ENCODE peak calls at places on chromosome 5, in seven cellular contexts. P is CD4-positive, alpha-beta T cell; G is right atrium auricular region; M is astrocyte; H is pancreas; C is uterus; R is left ventricle myocardium inferior. J is an unnamed sample. For H3K9me3, the result is how much of the 10 kb centered on the place peaks cover.

GRCh38 chr5:145834554-145834916 is 607 bp downstream of the PRELID2 start:
- DNase-seq in C (no peak), R (no peak), G (no peak), H (peak), M (no peak), P (no peak), J (no peak)

GRCh38 chr5:111984044-111984443 is 227.1 kb upstream of the NREP start:
- DNase-seq in M (peak), R (no peak), G (no peak), C (no peak), H (no peak), P (no peak), J (no peak)

GRCh38 chr5:66967102-66967501 is 229.5 kb downstream of the CD180 start:
- DNase-seq in R (no peak), H (no peak), C (no peak), P (no peak), G (no peak), M (peak), J (no peak)

GRCh38 chr5:150615141-150615699 is 25.2 kb upstream of the SYNPO start:
- DNase-seq in C (peak), P (no peak), M (peak), G (no peak), H (peak), R (peak), J (no peak)

GRCh38 chr5:154813736-154814135 is 36.7 kb downstream of the FAXDC2 start:
- DNase-seq in M (no peak), P (no peak), C (no peak), G (no peak), H (no peak), R (no peak), J (no peak)

GRCh38 chr5:146816775-146817387 is 61.7 kb downstream of the PPP2R2B start:
- DNase-seq in M (no peak), C (no peak), H (no peak), R (no peak), P (no peak), G (no peak), J (no peak)

GRCh38 chr5:66442951-66443445 is 153.2 kb upstream of the MAST4 start:
- DNase-seq in G (no peak), M (peak), R (no peak), P (no peak), C (peak), H (no peak), J (no peak)

GRCh38 chr5:84383816-84384603 is 670 bp downstream of the EDIL3 start:
- DNase-seq in G (no peak), H (peak), R (no peak), M (peak), C (peak), P (no peak), J (no peak)

GRCh38 chr5:21680196-21680595 is 1172.9 kb downstream of the CDH12 start:
- DNase-seq in P (no peak), G (no peak), C (no peak), R (no peak), M (peak), H (no peak), J (no peak)

GRCh38 chr5:125685771-125686170 is 737.4 kb upstream of the GRAMD2B start:
- DNase-seq in P (no peak), M (peak), H (no peak), C (no peak), R (no peak), G (no peak), J (no peak)

GRCh38 chr5:39494099-39494498 is 69.3 kb upstream of the DAB2 start:
- DNase-seq in H (no peak), M (no peak), G (no peak), P (no peak), R (no peak), C (no peak), J (no peak)

GRCh38 chr5:88829053-88829452 is 53.9 kb downstream of the MEF2C start:
- DNase-seq in H (no peak), P (no peak), C (no peak), G (no peak), R (no peak), M (no peak), J (peak)

GRCh38 chr5:35089688-35090314 is 42.1 kb upstream of the AGXT2 start:
- DNase-seq in M (peak), R (no peak), H (no peak), P (peak), C (peak), G (no peak), J (no peak)

GRCh38 chr5:135377751-135378680 is 21.0 kb downstream of the MACROH2A1 start:
- DNase-seq in H (no peak), C (no peak), M (no peak), R (no peak), G (no peak), P (no peak), J (peak)

GRCh38 chr5:170627271-170627670 is 123.5 kb downstream of the KCNIP1 start:
- DNase-seq in M (no peak), G (no peak), H (no peak), R (no peak), P (no peak), C (no peak), J (peak)

GRCh38 chr5:57662991-57663390 is 180.4 kb upstream of the ACTBL2 start:
- DNase-seq in C (no peak), R (no peak), G (no peak), H (no peak), M (peak), P (no peak), J (no peak)

GRCh38 chr5:160181965-160182622 is 47.2 kb upstream of the FABP6 start:
- DNase-seq in H (no peak), M (no peak), P (no peak), R (no peak), G (no peak), C (no peak), J (no peak)

GRCh38 chr5:33994845-33995244 is 10.4 kb upstream of the SLC45A2 start:
- DNase-seq in R (no peak), G (no peak), C (no peak), H (no peak), M (peak), P (no peak), J (no peak)

GRCh38 chr5:31078931-31079330 is 114.6 kb upstream of the CDH6 start:
- DNase-seq in C (no peak), P (no peak), M (no peak), H (no peak), R (no peak), G (no peak), J (no peak)

DNA sequence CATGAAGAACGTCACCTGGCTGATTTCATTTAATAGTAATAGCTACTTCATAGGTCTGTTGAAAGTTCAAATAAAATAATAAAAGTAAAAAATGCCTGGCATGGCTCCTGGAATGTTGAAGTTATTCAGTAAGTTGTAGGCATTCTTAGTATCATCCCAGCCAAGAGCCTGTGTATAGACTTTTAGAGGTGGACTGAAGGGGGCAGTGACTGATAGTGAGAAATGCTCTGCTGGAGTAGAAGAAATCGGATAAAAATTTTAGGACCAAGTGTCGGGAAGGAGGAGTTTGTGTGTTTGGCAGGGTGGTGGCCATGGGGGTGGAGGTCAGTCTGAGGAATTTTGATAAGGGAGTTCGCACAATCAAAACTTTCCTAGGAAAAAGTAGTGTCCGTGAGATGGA is 3.6 kb downstream of the ZFP2 start:
- DNase-seq in R (no peak), M (no peak), C (no peak), H (no peak), G (no peak), P (no peak), J (no peak)
- H3K9me3 ChIP-seq in R (under half), M (under half), C (under half), H (under half), G (under half), P (under half), J (under half)

GRCh38 chr5:133487093-133487492 is 125.2 kb downstream of the FSTL4 start:
- DNase-seq in R (no peak), C (no peak), G (no peak), H (no peak), M (no peak), P (no peak), J (no peak)

GRCh38 chr5:133485468-133485867 is 126.9 kb downstream of the FSTL4 start:
- DNase-seq in P (no peak), R (no peak), H (no peak), C (no peak), M (no peak), G (no peak), J (no peak)

DNA sequence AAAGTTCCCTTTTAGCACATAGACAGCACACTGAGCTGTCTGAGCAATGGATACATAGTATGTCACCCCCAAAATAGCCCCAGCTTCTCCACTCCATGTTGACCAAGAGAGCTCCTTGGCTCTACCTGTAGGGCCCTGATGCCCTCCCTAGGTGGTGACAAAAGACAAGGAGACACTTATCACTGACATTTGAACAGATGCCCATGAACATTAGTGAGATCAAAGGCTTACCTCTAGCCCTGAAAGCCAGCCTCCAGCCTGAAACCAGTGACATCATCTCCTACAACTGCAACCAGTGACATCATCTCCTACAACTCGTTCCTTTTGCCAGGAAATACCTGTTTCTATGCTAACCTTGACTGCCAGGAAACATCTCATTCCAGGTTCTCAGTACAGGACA is 122.7 kb downstream of the FSTL4 start:
- DNase-seq in M (no peak), R (no peak), H (no peak), G (no peak), P (no peak), C (no peak), J (no peak)
- TF ChIP-seq CTCF in M (no peak), R (no peak), H (no peak), G (no peak), P (no peak), C (no peak), J (no peak)

DNA sequence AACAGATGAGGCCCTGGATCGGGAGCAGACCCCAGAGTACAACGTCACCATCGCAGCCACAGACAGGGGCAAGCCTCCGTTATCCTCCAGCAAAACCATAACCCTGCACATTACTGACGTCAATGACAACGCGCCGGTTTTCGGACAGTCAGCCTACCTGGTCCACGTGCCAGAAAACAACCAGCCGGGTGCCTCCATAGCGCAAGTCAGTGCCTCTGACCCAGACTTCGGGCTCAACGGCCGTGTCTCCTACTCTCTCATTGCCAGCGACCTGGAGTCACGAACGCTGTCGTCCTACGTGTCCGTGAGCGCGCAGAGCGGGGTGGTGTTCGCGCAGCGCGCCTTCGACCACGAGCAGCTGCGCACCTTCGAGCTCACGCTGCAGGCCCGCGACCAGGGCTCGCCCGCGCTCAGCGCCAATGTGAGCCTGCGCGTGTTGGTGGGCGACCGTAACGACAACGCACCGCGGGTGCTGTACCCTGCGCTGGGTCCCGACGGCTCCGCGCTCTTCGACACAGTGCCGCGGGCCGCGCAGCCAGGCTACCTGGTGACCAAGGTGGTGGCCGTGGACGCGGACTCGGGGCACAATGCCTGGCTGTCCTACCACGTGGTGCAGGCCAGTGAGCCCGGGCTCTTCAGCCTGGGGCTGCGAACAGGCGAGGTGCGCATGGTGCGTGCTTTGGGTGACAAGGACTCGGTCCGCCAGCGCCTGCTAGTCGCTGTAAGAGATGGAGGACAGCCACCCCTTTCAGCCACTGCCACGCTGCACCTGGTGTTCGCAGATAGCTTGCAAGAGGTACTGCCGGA is 1.6 kb upstream of the PCDHGA11 start:
- DNase-seq in M (no peak), G (no peak), H (no peak), C (no peak), R (no peak), P (no peak), J (no peak)
- H3K9me3 ChIP-seq in M (half or more), G (under half), H (under half), C (under half), R (half or more), P (half or more), J (half or more)

GRCh38 chr5:52920929-52921328 is 68.2 kb upstream of the ITGA2 start:
- DNase-seq in P (no peak), R (no peak), H (no peak), C (no peak), G (no peak), M (no peak), J (no peak)

GRCh38 chr5:52925001-52925400 is 64.2 kb upstream of the ITGA2 start:
- DNase-seq in G (no peak), R (no peak), P (no peak), C (no peak), H (no peak), M (no peak), J (no peak)

GRCh38 chr5:52924458-52924857 is 64.7 kb upstream of the ITGA2 start:
- DNase-seq in H (no peak), P (no peak), M (no peak), R (no peak), C (no peak), G (no peak), J (no peak)

GRCh38 chr5:52922384-52922783 is 66.8 kb upstream of the ITGA2 start:
- DNase-seq in P (no peak), M (peak), C (no peak), G (no peak), R (no peak), H (no peak), J (no peak)
- TF ChIP-seq CTCF in P (no peak), M (no peak), C (no peak), G (no peak), R (no peak), H (no peak), J (no peak)

GRCh38 chr5:141371572-141372475 is 1.8 kb downstream of the PCDHGB3 start:
- DNase-seq in R (no peak), G (no peak), H (no peak), M (no peak), P (no peak), C (no peak), J (no peak)
- H3K9me3 ChIP-seq in R (half or more), G (under half), H (under half), M (under half), P (under half), C (under half), J (half or more)

DNA sequence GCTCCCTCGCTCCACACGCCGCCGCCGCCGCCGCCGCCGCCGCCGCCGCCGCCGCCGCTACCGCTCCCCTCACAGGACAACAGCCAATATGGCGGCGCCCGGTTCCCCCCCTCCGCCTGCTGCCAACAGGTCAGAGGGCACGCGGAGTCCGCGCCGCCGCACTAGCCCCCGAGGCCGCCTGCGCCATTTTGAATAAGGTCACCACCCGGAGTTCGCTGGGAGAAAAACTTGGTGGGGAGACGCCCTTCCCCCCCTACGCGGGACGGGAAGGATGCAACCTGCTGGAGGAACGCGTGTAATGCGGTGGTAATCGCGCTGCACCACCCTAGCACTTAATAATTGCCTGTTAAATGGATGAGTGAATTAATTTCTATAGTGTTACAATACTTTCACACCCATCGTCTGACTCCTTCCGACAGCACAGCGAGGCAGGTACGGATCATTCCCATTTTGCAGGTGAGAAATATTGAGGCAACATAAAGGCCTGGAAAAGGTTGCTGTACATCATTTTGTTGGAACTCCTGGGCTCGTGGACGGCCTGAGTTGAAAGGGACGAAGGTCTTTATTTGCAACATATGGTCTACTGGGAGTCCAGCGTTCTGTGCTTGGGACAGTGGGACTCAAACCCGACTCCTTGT is at the start of gene FAM193B:
- DNase-seq in P (peak), G (peak), R (peak), M (peak), H (peak), C (peak), J (peak)
- TF ChIP-seq CTCF in P (no peak), G (no peak), R (peak), M (peak), H (no peak), C (peak), J (peak)

GRCh38 chr5:100469780-100470179 is 65.4 kb upstream of the FAM174A start:
- DNase-seq in C (no peak), M (no peak), R (no peak), G (no peak), P (no peak), H (no peak), J (no peak)
- H3K9me3 ChIP-seq in C (under half), M (under half), R (under half), G (under half), P (under half), H (under half), J (under half)

GRCh38 chr5:2300421-2300820 is 417.7 kb upstream of the IRX4 start:
- DNase-seq in R (no peak), M (no peak), C (no peak), H (no peak), P (no peak), G (no peak), J (no peak)

GRCh38 chr5:2298746-2299145 is 416.0 kb upstream of the IRX4 start:
- DNase-seq in P (no peak), C (no peak), H (no peak), R (no peak), G (no peak), M (no peak), J (no peak)

GRCh38 chr5:2297991-2298390 is 415.3 kb upstream of the IRX4 start:
- DNase-seq in M (no peak), G (no peak), R (no peak), P (no peak), C (no peak), H (no peak), J (no peak)

GRCh38 chr5:2300861-2301610 is 418.3 kb upstream of the IRX4 start:
- DNase-seq in R (no peak), M (no peak), H (no peak), G (no peak), P (no peak), C (no peak), J (no peak)

GRCh38 chr5:2299388-2300220 is 416.9 kb upstream of the IRX4 start:
- DNase-seq in M (no peak), C (no peak), P (no peak), H (no peak), R (no peak), G (no peak), J (no peak)
- TF ChIP-seq CTCF in M (no peak), C (no peak), P (no peak), H (no peak), R (no peak), G (no peak), J (no peak)

GRCh38 chr5:3381206-3381825 is 214.3 kb upstream of the IRX1 start:
- DNase-seq in R (no peak), M (no peak), C (no peak), G (peak), H (no peak), P (no peak), J (no peak)
- H3K9me3 ChIP-seq in R (under half), M (under half), C (under half), G (under half), H (under half), P (under half), J (under half)